ENCODE peak calls at places on chromosomes 1 and 21, in six cellular contexts. G is activated CD4-positive, CD25-positive, alpha-beta regulatory T cell; C is CD8-positive, alpha-beta memory T cell; D is cardiac fibroblast; T is mucosa of gallbladder; M is M059J. O is an unnamed sample.
A peak's percentile ranks its signal among the peaks of the same experiment; 100 is the strongest.

GRCh38 chr1:167450843-167451242 is 67.5 kb downstream of the CD247 start:
- DNase-seq in G (no peak), C (no peak), D (no peak), T (no peak), M (no peak), O (no peak)

GRCh38 chr1:177181631-177182291 is 11.0 kb downstream of the BRINP2 start:
- DNase-seq in G (no peak), C (no peak), D (peak; percentile 58), T (peak; percentile 32), M (peak; percentile 33), O (no peak)

GRCh38 chr1:46687095-46687659 is 15.5 kb downstream of the TEX38 start:
- DNase-seq in G (no peak), C (no peak), D (peak; percentile 86), T (peak; percentile 83), M (peak; percentile 81), O (no peak)

GRCh38 chr1:47179023-47179987 is 10.5 kb downstream of the PDZK1IP1 start:
- DNase-seq in G (peak; percentile 35), C (peak; percentile 72), D (peak; percentile 98), T (peak; percentile 91), M (peak; percentile 92), O (peak; percentile 59)

GRCh38 chr1:52186449-52186848 is 44.6 kb downstream of the ZFYVE9 start:
- DNase-seq in G (no peak), C (no peak), D (peak; percentile 43), T (no peak), M (no peak), O (no peak)

GRCh38 chr21:44994016-44994365 is 54.2 kb downstream of the SLX9 start:
- DNase-seq in G (no peak), C (no peak), D (no peak), T (no peak), M (no peak), O (no peak)

GRCh38 chr21:31260790-31261189 is 83.3 kb downstream of the TIAM1 start:
- DNase-seq in G (no peak), C (no peak), D (peak; percentile 50), T (no peak), M (no peak), O (no peak)

GRCh38 chr1:33346921-33347649 is 26.2 kb upstream of the A3GALT2 start:
- DNase-seq in G (no peak), C (no peak), D (peak; percentile 93), T (peak; percentile 63), M (peak; percentile 99), O (no peak)

GRCh38 chr1:234213576-234214128 is 159.6 kb upstream of the COA6 start:
- DNase-seq in G (no peak), C (no peak), D (no peak), T (no peak), M (no peak), O (no peak)

GRCh38 chr1:25484096-25484495 is 53.4 kb downstream of the MACO1 start:
- DNase-seq in G (no peak), C (no peak), D (no peak), T (no peak), M (no peak), O (no peak)

GRCh38 chr1:2378441-2378851 is 12.9 kb downstream of the MORN1 start:
- DNase-seq in G (no peak), C (peak; percentile 42), D (no peak), T (no peak), M (no peak), O (no peak)

GRCh38 chr1:147214842-147215539 is 10.1 kb downstream of the FMO5 start:
- DNase-seq in G (no peak), C (no peak), D (peak; percentile 10), T (no peak), M (no peak), O (no peak)

GRCh38 chr21:45943630-45944540 is 37.7 kb upstream of the COL6A1 start:
- DNase-seq in G (no peak), C (no peak), D (no peak), T (no peak), M (peak; percentile 16), O (no peak)

GRCh38 chr21:43366656-43367055 is 60.3 kb downstream of the SIK1 start:
- DNase-seq in G (no peak), C (no peak), D (no peak), T (no peak), M (no peak), O (no peak)

GRCh38 chr1:235919797-235920475 is 53.2 kb upstream of the LYST start:
- DNase-seq in G (no peak), C (no peak), D (peak; percentile 68), T (no peak), M (peak; percentile 91), O (no peak)

GRCh38 chr1:228140724-228141081 is 624 bp downstream of the GUK1 start:
- DNase-seq in G (no peak), C (no peak), D (no peak), T (no peak), M (no peak), O (no peak)

GRCh38 chr1:230087034-230087721 is 20.1 kb downstream of the GALNT2 start:
- DNase-seq in G (no peak), C (no peak), D (no peak), T (no peak), M (no peak), O (no peak)

GRCh38 chr1:111825217-111825616 is 69.5 kb downstream of the DDX20 start:
- DNase-seq in G (no peak), C (no peak), D (no peak), T (no peak), M (no peak), O (no peak)

GRCh38 chr1:57857809-57858208 is 433.9 kb upstream of the DAB1 start:
- DNase-seq in G (no peak), C (no peak), D (no peak), T (no peak), M (peak; percentile 60), O (no peak)

GRCh38 chr21:29192999-29193563 is 62.6 kb downstream of the MAP3K7CL start:
- DNase-seq in G (no peak), C (no peak), D (no peak), T (no peak), M (no peak), O (no peak)

GRCh38 chr1:54437783-54438182 is 31.6 kb upstream of the SSBP3 start:
- DNase-seq in G (no peak), C (no peak), D (no peak), T (no peak), M (no peak), O (no peak)

GRCh38 chr1:224300346-224300745 is 29.6 kb downstream of the NVL start:
- DNase-seq in G (no peak), C (no peak), D (peak; percentile 58), T (no peak), M (peak; percentile 87), O (no peak)

GRCh38 chr1:48222501-48223242 is at the start of gene SLC5A9:
- DNase-seq in G (no peak), C (no peak), D (no peak), T (peak; percentile 83), M (no peak), O (no peak)

GRCh38 chr21:36749935-36750578 is 51.1 kb downstream of the SIM2 start:
- DNase-seq in G (no peak), C (no peak), D (peak; percentile 41), T (no peak), M (peak; percentile 33), O (no peak)

GRCh38 chr21:41953249-41953830 is 478 bp downstream of the C2CD2 start:
- DNase-seq in G (no peak), C (no peak), D (peak; percentile 25), T (no peak), M (peak; percentile 37), O (no peak)

O was measured in memory B cell.